ENCODE peak calls at places on chromosomes 5 and 9, in ten cellular contexts. O, G, I, R, K, M, U, L, N and V are unnamed samples.

GRCh38 chr9:76359365-76359764 is 34.9 kb downstream of the RFK start:
- DNase-seq in O (no peak), G (no peak), I (no peak), R (no peak), K (no peak), M (no peak), U (no peak), L (no peak), N (no peak), V (no peak)

GRCh38 chr5:87900419-87900818 is 368.2 kb downstream of the TMEM161B start:
- DNase-seq in O (no peak), G (no peak), I (no peak), R (no peak), K (no peak), M (no peak), U (no peak), L (no peak), N (no peak), V (no peak)

GRCh38 chr9:90659626-90660364 is 17.2 kb upstream of the DIRAS2 start:
- DNase-seq in O (no peak), G (no peak), I (peak; percentile 28), R (peak; percentile 83), K (no peak), M (no peak), U (peak; percentile 31), L (no peak), N (no peak), V (peak; percentile 28)

GRCh38 chr5:124301850-124302249 is 444.6 kb downstream of the ZNF608 start:
- DNase-seq in O (no peak), G (no peak), I (peak; percentile 72), R (peak; percentile 39), K (no peak), M (peak; percentile 21), U (no peak), L (no peak), N (peak; percentile 85), V (no peak)

GRCh38 chr5:14745753-14746152 is 81.2 kb downstream of the OTULIN start:
- DNase-seq in O (no peak), G (no peak), I (no peak), R (no peak), K (no peak), M (no peak), U (no peak), L (no peak), N (no peak), V (no peak)

GRCh38 chr9:93012998-93013855 is 45.3 kb upstream of the SUSD3 start:
- DNase-seq in O (no peak), G (peak; percentile 5), I (no peak), R (no peak), K (no peak), M (no peak), U (no peak), L (no peak), N (no peak), V (no peak)

GRCh38 chr9:32550046-32550608 is 2.0 kb upstream of the SMIM27 start:
- DNase-seq in O (no peak), G (peak; percentile 44), I (peak; percentile 53), R (peak; percentile 40), K (no peak), M (peak; percentile 46), U (peak; percentile 24), L (no peak), N (no peak), V (no peak)

GRCh38 chr5:54603372-54603771 is 85.8 kb downstream of the SNX18 start:
- DNase-seq in O (no peak), G (no peak), I (no peak), R (no peak), K (no peak), M (no peak), U (peak; percentile 58), L (no peak), N (no peak), V (no peak)

DNA sequence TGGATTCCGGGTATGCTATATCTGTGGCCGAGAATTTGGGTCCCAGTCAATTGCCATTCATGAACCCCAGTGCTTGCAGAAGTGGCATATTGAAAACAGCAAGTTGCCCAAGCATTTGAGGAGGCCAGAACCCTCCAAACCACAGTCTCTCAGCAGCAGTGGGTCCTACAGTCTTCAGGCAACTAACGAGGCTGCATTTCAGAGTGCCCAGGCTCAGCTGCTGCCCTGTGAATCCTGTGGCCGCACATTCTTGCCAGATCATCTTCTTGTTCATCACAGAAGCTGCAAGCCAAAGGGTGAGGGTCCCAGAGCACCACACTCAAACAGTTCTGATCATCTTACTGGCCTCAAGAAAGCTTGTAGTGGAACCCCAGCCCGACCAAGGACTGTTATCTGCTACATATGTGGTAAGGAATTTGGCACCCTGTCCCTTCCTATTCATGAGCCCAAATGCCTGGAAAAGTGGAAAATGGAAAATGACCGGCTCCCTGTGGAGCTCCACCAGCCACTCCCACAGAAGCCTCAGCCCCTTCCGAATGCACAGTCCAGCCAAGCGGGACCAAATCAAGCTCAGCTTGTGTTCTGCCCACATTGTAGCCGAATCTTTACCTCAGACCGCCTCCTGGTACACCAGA is 23.0 kb downstream of the ZNF474 start:
- DNase-seq in O (no peak), G (no peak), I (no peak), R (no peak), K (no peak), M (no peak), U (peak; percentile 40), L (no peak), N (no peak), V (no peak)
- H3K4me3 ChIP-seq in O (no peak overlapping the region), G (no peak overlapping the region), I (no peak overlapping the region), R (no peak overlapping the region), K (no peak overlapping the region), M (no peak overlapping the region), U (no peak overlapping the region), L (no peak overlapping the region), N (no peak overlapping the region), V (no peak overlapping the region)

GRCh38 chr5:129696636-129697035 is 51.3 kb upstream of the MINAR2 start:
- DNase-seq in O (no peak), G (no peak), I (no peak), R (no peak), K (no peak), M (no peak), U (no peak), L (no peak), N (no peak), V (no peak)

DNA sequence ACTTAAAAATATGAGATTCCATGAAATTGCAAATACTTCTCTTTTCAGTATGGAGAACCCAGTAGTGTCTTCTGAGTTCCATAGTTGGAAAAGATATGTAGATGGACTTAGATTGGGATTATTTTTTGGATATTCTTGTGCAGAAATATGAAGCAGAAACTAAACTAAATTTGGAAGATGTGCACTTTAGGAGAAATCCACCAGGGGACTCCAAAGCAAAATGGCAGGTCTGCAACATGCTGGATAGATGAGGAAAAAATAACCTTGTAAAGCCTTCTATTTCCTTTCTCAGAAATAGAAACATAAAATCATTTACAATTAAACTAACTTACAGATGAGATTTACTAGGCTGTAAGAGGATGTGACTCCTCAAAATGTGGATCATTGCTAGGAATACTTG is 49.2 kb upstream of the MINAR2 start:
- DNase-seq in O (no peak), G (no peak), I (no peak), R (no peak), K (no peak), M (no peak), U (no peak), L (peak; percentile 10), N (no peak), V (no peak)
- TF ChIP-seq CTCF in O (no peak), G (peak; percentile 33), I (no peak), R (peak; percentile 26), K (no peak), M (no peak), U (no peak), L (peak; percentile 17), N (peak; percentile 38), V (peak; percentile 14)

GRCh38 chr5:151224372-151224771 is 480 bp upstream of the CCDC69 start:
- DNase-seq in O (no peak), G (no peak), I (no peak), R (no peak), K (no peak), M (no peak), U (no peak), L (no peak), N (no peak), V (no peak)

GRCh38 chr5:151223447-151224264 is at the start of gene CCDC69:
- DNase-seq in O (peak; percentile 72), G (peak; percentile 89), I (peak; percentile 57), R (peak; percentile 75), K (peak; percentile 52), M (peak; percentile 86), U (peak; percentile 62), L (peak; percentile 4), N (peak; percentile 39), V (peak; percentile 23)

GRCh38 chr5:151227918-151228447 is 4.1 kb upstream of the CCDC69 start:
- DNase-seq in O (no peak), G (no peak), I (no peak), R (no peak), K (no peak), M (no peak), U (no peak), L (no peak), N (no peak), V (no peak)

GRCh38 chr5:151225071-151225470 is 1.2 kb upstream of the CCDC69 start:
- DNase-seq in O (no peak), G (no peak), I (no peak), R (no peak), K (no peak), M (no peak), U (no peak), L (no peak), N (no peak), V (no peak)

DNA sequence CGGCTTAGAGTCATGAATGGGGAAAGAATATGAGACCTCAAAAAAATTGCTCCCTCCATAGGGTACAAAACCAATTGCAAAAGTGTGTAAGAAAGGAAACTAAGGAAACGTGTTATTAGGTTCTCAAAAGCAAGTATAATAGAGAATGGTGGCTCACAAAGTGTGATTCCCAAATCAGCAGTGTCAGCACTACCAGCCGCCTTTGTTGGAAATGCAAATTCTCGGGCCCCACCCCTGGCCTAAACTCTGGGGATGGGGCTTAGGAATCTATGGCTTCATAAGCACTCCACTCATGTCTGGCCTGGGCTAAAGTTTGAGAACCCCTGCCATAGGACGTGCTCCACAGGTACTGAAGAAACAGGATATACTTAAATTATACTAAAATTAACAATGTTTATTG is 1.6 kb upstream of the CCDC69 start:
- DNase-seq in O (no peak), G (no peak), I (no peak), R (no peak), K (no peak), M (no peak), U (no peak), L (no peak), N (no peak), V (no peak)
- H3K4me3 ChIP-seq in O (no peak overlapping the region), G (no peak overlapping the region), I (no peak overlapping the region), R (no peak overlapping the region), K (no peak overlapping the region), M (no peak overlapping the region), U (no peak overlapping the region), L (no peak overlapping the region), N (no peak overlapping the region), V (no peak overlapping the region)

GRCh38 chr5:60670764-60671163 is 29.2 kb downstream of the DEPDC1B start:
- DNase-seq in O (no peak), G (no peak), I (no peak), R (no peak), K (no peak), M (no peak), U (no peak), L (no peak), N (no peak), V (no peak)

GRCh38 chr5:60673329-60673728 is 26.6 kb downstream of the DEPDC1B start:
- DNase-seq in O (no peak), G (no peak), I (no peak), R (no peak), K (no peak), M (peak; percentile 44), U (no peak), L (no peak), N (no peak), V (no peak)

GRCh38 chr5:60671899-60672692 is 27.9 kb downstream of the DEPDC1B start:
- DNase-seq in O (no peak), G (no peak), I (no peak), R (no peak), K (peak; percentile 98), M (peak; percentile 29), U (no peak), L (no peak), N (no peak), V (no peak)

GRCh38 chr5:60672693-60673264 is 27.2 kb downstream of the DEPDC1B start:
- DNase-seq in O (no peak), G (no peak), I (no peak), R (peak; percentile 44), K (peak; percentile 98), M (peak; percentile 63), U (no peak), L (no peak), N (no peak), V (no peak)

DNA sequence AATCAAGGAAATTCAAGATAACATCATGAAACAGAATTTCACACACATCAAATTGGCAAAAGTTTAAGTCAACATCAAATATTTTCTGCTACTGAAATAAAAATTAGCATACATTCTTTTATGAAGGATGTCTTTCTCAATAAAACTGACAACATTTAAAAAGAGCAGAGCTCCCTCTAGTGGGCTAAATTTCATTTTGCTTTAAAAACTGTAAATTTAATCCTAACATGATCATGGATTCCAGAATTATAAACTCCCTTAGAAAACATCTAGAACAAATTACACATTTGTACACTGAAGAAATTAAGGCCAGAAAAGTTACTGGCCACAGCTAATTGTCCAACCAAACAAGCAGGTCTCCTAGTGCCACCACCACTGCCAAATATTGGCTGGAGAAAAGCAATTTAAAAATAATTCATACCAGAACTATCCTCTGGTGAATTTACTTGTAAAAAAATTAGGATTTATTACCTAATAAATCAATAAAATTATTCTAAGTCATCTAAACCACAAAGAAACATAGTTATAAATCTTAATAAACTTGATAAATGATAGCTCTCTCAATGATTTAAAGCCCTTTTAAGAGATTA is 31.2 kb downstream of the DEPDC1B start:
- DNase-seq in O (no peak), G (peak; percentile 22), I (peak; percentile 41), R (peak; percentile 55), K (peak; percentile 33), M (peak; percentile 49), U (peak; percentile 36), L (no peak), N (no peak), V (no peak)
- TF ChIP-seq CTCF in O (peak; percentile 53), G (peak; percentile 86), I (peak; percentile 60), R (peak; percentile 32), K (peak; percentile 43), M (peak; percentile 78), U (peak; percentile 69), L (peak; percentile 53), N (peak; percentile 53), V (peak; percentile 40)